ENCODE peak calls at places on chromosomes 5 and 9, in six cellular contexts. S is GM23338, D is A549, Q is SK-N-SH, B is HepG2, I is GM12878. C is an unnamed sample.

GRCh38 chr9:134776080-134776796 is 104.4 kb upstream of the FCN2 start:
- DNase-seq in S (no peak), D (no peak), Q (no peak), B (no peak), I (no peak), C (no peak)

GRCh38 chr5:172920447-172920849 is 38.8 kb upstream of the RPL26L1 start:
- DNase-seq in S (no peak), D (peak; percentile 97), Q (no peak), B (no peak), I (no peak), C (no peak)

GRCh38 chr9:36401179-36401740 is 1.2 kb upstream of the RNF38 start:
- DNase-seq in S (peak; percentile 84), D (no peak), Q (peak; percentile 94), B (peak; percentile 48), I (peak; percentile 19), C (no peak)

GRCh38 chr5:7706214-7706613 is 144.7 kb downstream of the CFAP90 start:
- DNase-seq in S (no peak), D (no peak), Q (no peak), B (no peak), I (no peak), C (no peak)

GRCh38 chr9:4223434-4223833 is 76.4 kb downstream of the GLIS3 start:
- DNase-seq in S (no peak), D (no peak), Q (no peak), B (no peak), I (no peak), C (no peak)

GRCh38 chr5:150286820-150287219 is 2.8 kb downstream of the CAMK2A start:
- DNase-seq in S (peak; percentile 83), D (peak; percentile 57), Q (peak; percentile 90), B (peak; percentile 73), I (no peak), C (no peak)

GRCh38 chr5:138470322-138471285 is 5.3 kb downstream of the EGR1 start:
- DNase-seq in S (no peak), D (no peak), Q (peak; percentile 31), B (no peak), I (no peak), C (no peak)

GRCh38 chr5:1832511-1833250 is 31.5 kb downstream of the NDUFS6 start:
- DNase-seq in S (no peak), D (no peak), Q (peak; percentile 8), B (no peak), I (no peak), C (no peak)

GRCh38 chr9:95261890-95262289 is 55.6 kb downstream of the FANCC start:
- DNase-seq in S (no peak), D (no peak), Q (no peak), B (peak; percentile 69), I (no peak), C (no peak)

GRCh38 chr5:81908044-81908443 is 63.8 kb upstream of the ATG10 start:
- DNase-seq in S (no peak), D (no peak), Q (no peak), B (no peak), I (no peak), C (no peak)

GRCh38 chr5:123429993-123430392 is 6.8 kb upstream of the CEP120 start:
- DNase-seq in S (no peak), D (peak; percentile 68), Q (no peak), B (peak; percentile 44), I (no peak), C (peak; percentile 70)

GRCh38 chr9:13149454-13149853 is 130.0 kb downstream of the MPDZ start:
- DNase-seq in S (no peak), D (no peak), Q (no peak), B (no peak), I (no peak), C (no peak)

GRCh38 chr5:109805472-109805871 is 115.7 kb downstream of the MAN2A1 start:
- DNase-seq in S (peak; percentile 11), D (no peak), Q (no peak), B (no peak), I (no peak), C (no peak)

GRCh38 chr9:131879531-131880290 is 139.8 kb upstream of the RAPGEF1 start:
- DNase-seq in S (no peak), D (no peak), Q (no peak), B (no peak), I (no peak), C (no peak)

GRCh38 chr9:131876486-131876885 is 136.6 kb upstream of the RAPGEF1 start:
- DNase-seq in S (no peak), D (no peak), Q (no peak), B (no peak), I (no peak), C (no peak)

GRCh38 chr9:131885144-131885609 is 145.3 kb upstream of the RAPGEF1 start:
- DNase-seq in S (no peak), D (no peak), Q (peak; percentile 84), B (no peak), I (no peak), C (no peak)

GRCh38 chr9:131884222-131884621 is 144.3 kb upstream of the RAPGEF1 start:
- DNase-seq in S (no peak), D (no peak), Q (no peak), B (no peak), I (no peak), C (no peak)

DNA sequence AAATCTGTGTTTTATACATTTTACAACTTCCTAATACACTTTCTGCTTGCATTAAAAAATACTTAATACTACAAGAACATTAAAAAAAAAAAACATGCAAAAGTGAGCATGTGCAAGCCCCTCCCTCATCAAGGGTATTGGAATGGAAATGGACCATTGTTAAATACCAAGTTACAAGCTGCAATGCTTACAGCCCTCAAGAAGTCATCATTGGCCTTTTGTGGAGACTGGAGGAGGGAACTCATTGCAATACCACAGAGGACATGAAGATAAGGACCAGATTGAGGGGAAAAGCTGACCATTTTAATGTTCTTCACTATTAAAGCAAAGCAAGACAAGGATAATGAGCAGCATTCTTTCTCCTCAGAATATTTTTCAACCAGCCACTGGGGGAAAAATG is 141.0 kb upstream of the RAPGEF1 start:
- DNase-seq in S (no peak), D (no peak), Q (no peak), B (no peak), I (no peak), C (no peak)
- H3K4me3 ChIP-seq in S (no peak overlapping the region), D (no peak overlapping the region), Q (no peak overlapping the region), B (no peak overlapping the region), I (no peak overlapping the region), C (no peak overlapping the region)

GRCh38 chr5:159050408-159051091 is 49.2 kb downstream of the EBF1 start:
- DNase-seq in S (no peak), D (no peak), Q (no peak), B (no peak), I (no peak), C (no peak)

GRCh38 chr5:159053216-159053615 is 46.5 kb downstream of the EBF1 start:
- DNase-seq in S (no peak), D (no peak), Q (no peak), B (no peak), I (no peak), C (no peak)

GRCh38 chr5:159052282-159053011 is 47.3 kb downstream of the EBF1 start:
- DNase-seq in S (peak; percentile 50), D (no peak), Q (no peak), B (no peak), I (no peak), C (no peak)

GRCh38 chr5:159049844-159050318 is 49.8 kb downstream of the EBF1 start:
- DNase-seq in S (peak; percentile 51), D (peak; percentile 10), Q (peak; percentile 39), B (no peak), I (no peak), C (no peak)

DNA sequence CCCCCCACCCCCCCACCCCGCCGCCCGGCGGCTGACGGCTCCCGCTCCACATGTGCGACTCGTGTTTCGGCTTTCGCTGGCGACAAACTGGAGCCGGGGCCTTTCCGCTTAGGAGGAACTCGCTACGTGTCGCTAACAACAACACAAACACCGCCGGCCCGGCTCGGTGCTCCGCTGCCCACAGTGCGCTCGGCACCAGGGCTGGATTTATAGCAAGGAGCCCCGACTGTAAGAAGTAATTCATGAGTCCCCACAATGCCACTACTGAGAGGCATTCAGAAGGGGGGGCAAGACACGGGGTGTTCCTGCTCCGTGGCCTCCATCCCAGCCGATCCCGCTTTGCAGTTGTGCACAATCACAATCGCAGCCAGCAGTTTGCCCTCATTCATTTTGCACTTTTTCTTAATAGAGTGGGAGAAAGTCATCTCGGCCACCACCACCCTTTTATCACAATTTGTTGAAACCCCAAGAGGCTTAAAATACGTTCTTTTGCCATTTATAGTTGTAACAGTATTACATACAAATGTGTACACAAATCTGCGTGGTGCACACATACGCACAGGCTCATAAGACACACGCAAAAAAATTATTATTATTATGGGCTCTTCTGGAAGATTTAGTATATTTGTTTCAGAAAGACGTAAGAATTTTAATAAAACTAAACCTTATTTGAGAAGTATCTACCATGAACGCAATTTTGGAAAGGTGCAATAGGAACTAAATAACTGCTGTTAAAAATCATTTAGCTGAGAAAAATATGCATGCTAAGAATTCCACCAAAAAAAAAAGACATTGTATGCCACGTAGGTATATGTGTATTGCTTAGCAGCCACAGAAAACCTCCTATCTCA is 48.1 kb downstream of the EBF1 start:
- DNase-seq in S (peak; percentile 75), D (no peak), Q (no peak), B (no peak), I (no peak), C (peak; percentile 21)
- TF ChIP-seq REST in S (no peak), D (no peak), Q (no peak), B (no peak), I (no peak), C (no peak)

DNA sequence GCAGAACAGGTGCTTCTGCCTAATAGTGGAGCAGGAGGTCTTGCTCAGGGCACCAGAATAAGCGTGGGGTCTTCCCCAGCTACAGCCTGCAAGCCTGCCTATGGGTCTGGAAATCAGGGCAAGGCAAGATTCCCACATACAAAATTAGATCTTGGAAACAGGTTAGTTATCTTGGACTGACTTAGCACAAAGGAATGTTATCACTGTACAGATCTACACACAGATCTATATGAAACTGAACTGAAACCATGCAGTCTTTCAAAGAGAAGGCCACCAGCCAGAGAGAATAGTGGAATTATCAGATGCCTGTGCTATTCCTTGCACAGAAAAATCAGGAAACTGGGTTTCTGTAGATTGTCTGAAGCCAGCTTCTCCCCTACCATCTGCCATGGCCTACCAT is 585.7 kb downstream of the ACTL7B start:
- DNase-seq in S (no peak), D (no peak), Q (no peak), B (no peak), I (no peak), C (no peak)
- TF ChIP-seq CTCF in S (peak; percentile 50), D (no peak), Q (peak; percentile 30), B (peak; percentile 7), I (peak; percentile 4), C (no peak)

GRCh38 chr9:96619491-96620154 is at the start of gene CDC14B:
- DNase-seq in S (peak; percentile 99), D (peak; percentile 96), Q (peak; percentile 94), B (peak; percentile 92), I (no peak), C (peak; percentile 54)

GRCh38 chr9:96621619-96622018 is 2.0 kb upstream of the CDC14B start:
- DNase-seq in S (peak; percentile 34), D (no peak), Q (no peak), B (peak; percentile 36), I (no peak), C (no peak)

GRCh38 chr9:96620832-96621269 is 1.2 kb upstream of the CDC14B start:
- DNase-seq in S (peak; percentile 81), D (no peak), Q (no peak), B (peak; percentile 51), I (no peak), C (no peak)

GRCh38 chr9:96619109-96619435 is 571 bp downstream of the CDC14B start:
- DNase-seq in S (no peak), D (no peak), Q (peak; percentile 61), B (no peak), I (no peak), C (no peak)

DNA sequence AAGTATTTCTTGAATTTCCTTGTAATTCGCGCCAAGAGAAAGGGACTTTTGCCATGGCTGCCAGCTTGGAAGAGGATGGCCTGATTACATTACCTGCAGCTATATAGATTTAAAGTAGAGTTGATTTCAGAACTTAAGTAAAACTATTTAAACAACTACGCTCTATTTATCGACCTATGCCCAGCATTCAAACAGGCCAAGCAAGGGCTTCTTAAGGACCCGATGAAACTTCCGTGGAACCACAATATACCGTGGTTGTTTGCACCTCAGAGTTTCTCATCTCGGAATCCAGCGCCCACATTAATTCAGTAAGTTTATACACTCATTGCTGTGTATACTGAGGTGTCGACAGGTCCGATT is 492 bp upstream of the CDC14B start:
- DNase-seq in S (no peak), D (no peak), Q (no peak), B (no peak), I (no peak), C (no peak)
- H3K4me3 ChIP-seq in S (peak overlapping the region; percentile 49), D (peak overlapping the region; percentile 98), Q (peak overlapping the region; percentile 57), B (peak overlapping the region; percentile 85), I (no peak overlapping the region), C (no peak overlapping the region)